ENCODE peak calls at places on chromosomes 1 and 21, in ten cellular contexts. D is H1, X is K562, C is GM12878, F is HCT116, K is GM23338, B is breast epithelium, J is endothelial cell of umbilical vein, R is transverse colon, T is upper lobe of left lung. Q is an unnamed sample. For H3K4me1, the result is how much of the 10 kb centered on the place peaks cover.

GRCh38 chr21:31731802-31732537 is at the start of gene SCAF4:
- DNase-seq in D (peak), X (peak), C (peak), F (peak), K (peak), B (peak), J (peak), R (peak), T (peak), Q (peak)

GRCh38 chr1:119475866-119476439 is 31.1 kb upstream of the HSD3B1 start:
- DNase-seq in D (peak), X (peak), C (no peak), F (peak), K (peak), B (peak), J (peak), R (peak), T (no peak), Q (no peak)

GRCh38 chr1:1775364-1776226 is 2.7 kb downstream of the NADK start:
- DNase-seq in D (no peak), X (no peak), C (no peak), F (no peak), K (peak), B (no peak), J (no peak), R (no peak), T (no peak), Q (no peak)

GRCh38 chr21:41932191-41932575 is 21.6 kb downstream of the C2CD2 start:
- DNase-seq in D (no peak), X (peak), C (no peak), F (peak), K (no peak), B (no peak), J (peak), R (no peak), T (no peak), Q (no peak)

GRCh38 chr21:36260030-36260787 is 59.8 kb upstream of the MORC3 start:
- DNase-seq in D (no peak), X (peak), C (peak), F (peak), K (peak), B (no peak), J (peak), R (peak), T (no peak), Q (no peak)

GRCh38 chr1:47590523-47591225 is 152.8 kb downstream of the FOXD2 start:
- DNase-seq in D (no peak), X (no peak), C (no peak), F (no peak), K (no peak), B (no peak), J (no peak), R (no peak), T (no peak), Q (no peak)

GRCh38 chr1:11985851-11986250 is 5.6 kb downstream of the MFN2 start:
- DNase-seq in D (no peak), X (no peak), C (no peak), F (no peak), K (no peak), B (no peak), J (no peak), R (no peak), T (no peak), Q (no peak)

GRCh38 chr1:226687476-226687875 is 51.6 kb downstream of the ITPKB start:
- DNase-seq in D (no peak), X (no peak), C (no peak), F (no peak), K (no peak), B (no peak), J (no peak), R (no peak), T (no peak), Q (no peak)

GRCh38 chr1:20271498-20272400 is 18.9 kb upstream of the VWA5B1 start:
- DNase-seq in D (no peak), X (no peak), C (no peak), F (no peak), K (no peak), B (no peak), J (no peak), R (no peak), T (no peak), Q (no peak)

GRCh38 chr1:205739348-205740160 is 10.4 kb downstream of the NUCKS1 start:
- DNase-seq in D (no peak), X (no peak), C (no peak), F (no peak), K (no peak), B (no peak), J (no peak), R (no peak), T (no peak), Q (no peak)

GRCh38 chr1:41436281-41437010 is 48.0 kb downstream of the EDN2 start:
- DNase-seq in D (no peak), X (no peak), C (no peak), F (no peak), K (no peak), B (no peak), J (no peak), R (no peak), T (no peak), Q (no peak)

GRCh38 chr1:32939655-32940371 is 24.8 kb downstream of the RNF19B start:
- DNase-seq in D (no peak), X (peak), C (no peak), F (no peak), K (no peak), B (no peak), J (peak), R (peak), T (no peak), Q (no peak)
- TF ChIP-seq POLR2AphosphoS5 in D (no peak), X (peak), C (no peak), F (no peak), K (no peak), B (no peak), J (no peak), R (peak), T (no peak), Q (no peak)

GRCh38 chr1:77831976-77832695 is 52.7 kb downstream of the MIGA1 start:
- DNase-seq in D (no peak), X (no peak), C (no peak), F (no peak), K (no peak), B (no peak), J (peak), R (no peak), T (no peak), Q (no peak)
- H3K4me1 ChIP-seq in D (under half), X (under half), C (under half), F (under half), K (under half), B (under half), J (under half), R (half or more), T (under half), Q (under half)

GRCh38 chr1:201842472-201843020 is 13.6 kb downstream of the IPO9 start:
- DNase-seq in D (no peak), X (no peak), C (no peak), F (no peak), K (no peak), B (no peak), J (no peak), R (no peak), T (no peak), Q (no peak)
- TF ChIP-seq CTCF in D (no peak), X (no peak), C (no peak), F (no peak), K (no peak), B (no peak), J (no peak), R (no peak), T (no peak), Q (no peak)

DNA sequence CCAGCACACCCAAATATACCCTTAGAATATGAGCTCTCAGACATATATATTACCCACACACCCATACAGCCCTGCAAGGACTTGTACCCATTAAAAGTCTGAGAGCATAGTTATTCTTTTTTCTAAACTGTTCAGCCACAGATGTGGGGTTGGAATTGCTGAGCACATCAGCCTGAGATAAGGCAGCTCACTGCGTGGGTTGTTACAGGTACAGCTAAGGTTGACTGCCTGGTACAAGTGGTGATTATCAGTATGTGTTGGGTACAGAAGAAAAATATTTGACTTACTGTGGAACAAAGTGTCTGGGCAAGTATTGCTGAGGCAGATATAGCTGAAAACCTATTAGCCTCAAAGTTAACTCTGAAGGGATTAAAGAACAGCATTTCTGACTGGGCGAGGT is 5.0 kb downstream of the STX12 start:
- DNase-seq in D (no peak), X (no peak), C (no peak), F (no peak), K (no peak), B (no peak), J (no peak), R (no peak), T (no peak), Q (no peak)
- TF ChIP-seq POLR2AphosphoS5 in D (no peak), X (no peak), C (no peak), F (no peak), K (no peak), B (no peak), J (peak), R (no peak), T (no peak), Q (no peak)

DNA sequence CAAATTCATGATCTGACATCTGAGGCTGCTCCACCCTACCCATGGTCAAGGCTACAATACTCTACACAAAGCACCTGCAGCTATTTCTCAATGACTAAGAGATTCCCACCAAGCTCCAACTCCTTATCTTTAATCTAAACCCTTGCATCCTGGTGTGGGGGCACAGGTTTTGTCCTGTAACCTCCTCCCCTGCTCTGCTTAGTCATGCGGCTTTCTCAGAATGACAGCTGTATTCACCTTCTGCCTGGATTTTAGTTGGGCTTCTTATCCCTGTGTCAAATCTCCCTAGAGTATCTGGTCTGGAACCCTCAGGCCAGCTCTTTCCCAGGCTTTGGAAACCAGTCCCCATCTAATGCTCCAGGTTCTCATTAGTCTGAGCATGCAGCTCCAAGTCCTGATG is 159.0 kb downstream of the BARHL2 start:
- DNase-seq in D (no peak), X (peak), C (no peak), F (no peak), K (no peak), B (no peak), J (no peak), R (no peak), T (no peak), Q (no peak)
- H3K4me1 ChIP-seq in D (under half), X (under half), C (under half), F (under half), K (under half), B (under half), J (under half), R (under half), T (under half), Q (under half)

DNA sequence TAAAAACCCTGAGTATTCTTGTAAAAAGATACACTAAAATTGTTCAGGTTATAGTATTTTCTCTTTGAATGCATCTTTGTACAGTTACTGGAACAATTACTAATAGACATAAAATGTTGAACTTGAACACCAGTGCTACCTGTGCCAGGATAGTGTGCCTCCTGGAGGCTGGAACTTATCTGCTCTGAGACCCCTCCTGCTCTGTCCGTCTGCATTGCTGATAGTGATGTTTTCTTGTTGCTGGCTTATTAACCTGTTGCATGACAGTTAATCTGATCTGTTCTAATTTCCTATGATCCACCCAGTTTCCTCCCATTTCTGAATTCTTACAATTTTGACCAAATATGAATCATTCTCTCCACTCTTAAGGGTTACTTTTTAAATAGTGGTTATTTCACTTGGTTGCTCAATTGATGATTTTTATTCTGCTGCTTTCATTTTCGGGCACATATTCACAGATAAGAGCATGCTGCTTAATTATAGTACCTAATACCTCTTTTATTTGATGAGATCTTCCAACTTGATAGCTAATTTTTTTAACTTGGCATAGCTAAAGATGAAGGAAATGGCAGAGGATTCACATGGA is 101.4 kb downstream of the CC2D1B start:
- DNase-seq in D (no peak), X (no peak), C (no peak), F (no peak), K (no peak), B (no peak), J (no peak), R (no peak), T (no peak), Q (no peak)
- TF ChIP-seq CTCF in D (peak), X (no peak), C (no peak), F (no peak), K (peak), B (no peak), J (no peak), R (no peak), T (no peak), Q (no peak)